ENCODE peak calls at places on chromosome 11, in four cellular contexts. B, N, T and G are unnamed samples.

GRCh38 chr11:70569996-70570692 is 171.8 kb downstream of the CTTN start:
- DNase-seq in B (no peak), N (no peak), T (no peak), G (no peak)

GRCh38 chr11:78562398-78562797 is 12.3 kb downstream of the NARS2 start:
- DNase-seq in B (no peak), N (peak; percentile 58), T (peak; percentile 75), G (peak; percentile 77)

GRCh38 chr11:57434640-57435546 is 8.0 kb upstream of the SLC43A3 start:
- DNase-seq in B (peak; percentile 88), N (no peak), T (peak; percentile 97), G (peak; percentile 97)

GRCh38 chr11:8056810-8057463 is 24.1 kb upstream of the TUB start:
- DNase-seq in B (peak; percentile 53), N (peak; percentile 42), T (peak; percentile 68), G (peak; percentile 92)

GRCh38 chr11:97471480-97471879 is 1081.7 kb downstream of the JRKL start:
- DNase-seq in B (no peak), N (no peak), T (no peak), G (no peak)

GRCh38 chr11:134667505-134667904 is 255.5 kb upstream of the B3GAT1 start:
- DNase-seq in B (no peak), N (no peak), T (no peak), G (no peak)

GRCh38 chr11:12769834-12770345 is 95.7 kb downstream of the TEAD1 start:
- DNase-seq in B (peak; percentile 77), N (peak; percentile 90), T (peak; percentile 75), G (peak; percentile 89)

GRCh38 chr11:12139144-12139881 is 28.9 kb downstream of the MICAL2 start:
- DNase-seq in B (peak; percentile 88), N (no peak), T (peak; percentile 94), G (peak; percentile 94)

GRCh38 chr11:123718075-123718868 is 23.2 kb downstream of the ZNF202 start:
- DNase-seq in B (no peak), N (no peak), T (no peak), G (peak; percentile 7)

GRCh38 chr11:47606731-47607130 is 12.5 kb upstream of the C1QTNF4 start:
- DNase-seq in B (peak; percentile 31), N (no peak), T (peak; percentile 24), G (peak; percentile 55)

GRCh38 chr11:106178361-106178760 is 100.9 kb downstream of the AASDHPPT start:
- DNase-seq in B (no peak), N (no peak), T (no peak), G (no peak)

GRCh38 chr11:82703226-82703625 is 30.4 kb downstream of the FAM181B start:
- DNase-seq in B (no peak), N (no peak), T (no peak), G (no peak)

GRCh38 chr11:82701847-82702520 is 31.7 kb downstream of the FAM181B start:
- DNase-seq in B (peak; percentile 1), N (no peak), T (peak; percentile 16), G (peak; percentile 55)

GRCh38 chr11:79290766-79291165 is 150.1 kb downstream of the TENM4 start:
- DNase-seq in B (no peak), N (no peak), T (no peak), G (no peak)

GRCh38 chr11:68446046-68446725 is 14.4 kb upstream of the PPP6R3 start:
- DNase-seq in B (no peak), N (no peak), T (no peak), G (no peak)

GRCh38 chr11:93887111-93887510 is 36.7 kb upstream of the VSTM5 start:
- DNase-seq in B (no peak), N (no peak), T (no peak), G (no peak)

GRCh38 chr11:69518081-69518950 is 36.9 kb downstream of the LINC01488 start:
- DNase-seq in B (peak; percentile 74), N (no peak), T (peak; percentile 94), G (peak; percentile 98)

GRCh38 chr11:68342459-68343158 is 30.2 kb downstream of the LRP5 start:
- DNase-seq in B (no peak), N (no peak), T (no peak), G (no peak)

GRCh38 chr11:82906236-82906635 is 4.7 kb downstream of the DDIAS start:
- DNase-seq in B (no peak), N (no peak), T (peak; percentile 43), G (peak; percentile 57)

GRCh38 chr11:35170503-35170902 is 31.5 kb downstream of the CD44 start:
- DNase-seq in B (no peak), N (no peak), T (no peak), G (no peak)

GRCh38 chr11:65058012-65058411 is 341 bp downstream of the NAALADL1 start:
- DNase-seq in B (no peak), N (no peak), T (no peak), G (no peak)

GRCh38 chr11:120606116-120607010 is 94.8 kb downstream of the GRIK4 start:
- DNase-seq in B (no peak), N (no peak), T (no peak), G (no peak)

GRCh38 chr11:26229270-26229669 is 102.7 kb upstream of the ANO3 start:
- DNase-seq in B (peak; percentile 87), N (no peak), T (peak; percentile 98), G (peak; percentile 95)

GRCh38 chr11:43393765-43394355 is 35.1 kb downstream of the TTC17 start:
- DNase-seq in B (no peak), N (no peak), T (peak; percentile 24), G (peak; percentile 31)

GRCh38 chr11:56885182-56885581 is 103.5 kb upstream of the OR5AK2 start:
- DNase-seq in B (no peak), N (no peak), T (no peak), G (no peak)

GRCh38 chr11:64863381-64864060 is 14.9 kb downstream of the EHD1 start:
- DNase-seq in B (no peak), N (no peak), T (no peak), G (no peak)

GRCh38 chr11:109971184-109971523 is 122.0 kb upstream of the ZC3H12C start:
- DNase-seq in B (peak; percentile 87), N (no peak), T (peak; percentile 84), G (peak; percentile 89)

GRCh38 chr11:106828976-106829375 is 189.3 kb downstream of the GUCY1A2 start:
- DNase-seq in B (no peak), N (peak; percentile 80), T (no peak), G (no peak)

GRCh38 chr11:68408512-68408911 is 52.0 kb upstream of the PPP6R3 start:
- DNase-seq in B (no peak), N (no peak), T (no peak), G (no peak)

GRCh38 chr11:74446445-74446844 is 20.9 kb downstream of the KCNE3 start:
- DNase-seq in B (no peak), N (no peak), T (no peak), G (no peak)

GRCh38 chr11:95459268-95460040 is 228.5 kb upstream of the SESN3 start:
- DNase-seq in B (no peak), N (peak; percentile 88), T (no peak), G (peak; percentile 87)

GRCh38 chr11:65921876-65922275 is 2.6 kb downstream of the DRAP1 start:
- DNase-seq in B (no peak), N (no peak), T (no peak), G (no peak)

DNA sequence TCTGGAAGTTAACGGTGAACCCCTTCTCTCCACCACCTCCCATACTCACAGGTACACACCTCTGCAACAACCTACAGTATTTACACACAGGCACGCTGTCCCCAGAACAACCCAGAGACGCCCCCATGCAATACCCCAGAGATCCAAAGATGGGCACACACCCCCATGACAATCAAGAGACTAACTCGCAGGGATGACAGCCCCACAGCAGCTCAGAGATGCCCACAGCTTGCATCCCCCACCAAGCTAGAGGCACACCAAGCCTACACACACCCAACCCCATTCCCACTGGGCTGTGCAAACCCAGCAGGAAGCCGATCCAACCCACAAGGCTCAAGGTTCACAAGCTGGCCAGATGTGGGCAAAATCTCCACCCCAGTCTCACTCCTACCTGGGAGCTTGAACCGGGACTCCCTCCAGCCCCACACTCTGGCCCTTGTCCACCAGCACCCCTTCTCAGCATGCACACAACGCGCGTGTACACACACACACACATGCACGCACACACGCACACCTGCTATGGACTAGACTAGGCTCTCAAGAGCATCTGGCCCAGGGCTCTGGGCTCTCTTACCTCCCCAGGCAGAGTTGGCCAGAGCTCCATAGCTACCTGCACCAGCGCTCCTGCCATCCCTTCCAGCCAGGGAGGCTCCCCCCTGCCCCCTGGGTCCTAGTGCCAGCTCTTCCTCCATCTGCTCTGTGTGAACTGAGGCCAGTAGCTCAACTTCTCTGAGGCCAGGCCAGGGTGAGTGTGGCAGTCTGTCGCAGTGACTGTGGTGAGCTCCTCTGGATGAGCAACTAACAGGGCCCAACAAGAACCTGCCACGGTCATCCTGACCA is 11.5 kb downstream of the STARD10 start:
- DNase-seq in B (no peak), N (no peak), T (no peak), G (no peak)
- H3K4me3 ChIP-seq in B (peak overlapping the region; percentile 50), N (peak overlapping the region; percentile 32), T (peak overlapping the region; percentile 39), G (peak overlapping the region; percentile 23)

GRCh38 chr11:1335264-1335810 is 25.9 kb upstream of the TOLLIP start:
- DNase-seq in B (no peak), N (no peak), T (no peak), G (no peak)
- H3K4me3 ChIP-seq in B (peak overlapping the region; percentile 50), N (no peak overlapping the region), T (no peak overlapping the region), G (no peak overlapping the region)

GRCh38 chr11:129416080-129416820 is 40.6 kb downstream of the BARX2 start:
- DNase-seq in B (no peak), N (no peak), T (no peak), G (no peak)
- H3K4me3 ChIP-seq in B (no peak overlapping the region), N (no peak overlapping the region), T (no peak overlapping the region), G (no peak overlapping the region)

DNA sequence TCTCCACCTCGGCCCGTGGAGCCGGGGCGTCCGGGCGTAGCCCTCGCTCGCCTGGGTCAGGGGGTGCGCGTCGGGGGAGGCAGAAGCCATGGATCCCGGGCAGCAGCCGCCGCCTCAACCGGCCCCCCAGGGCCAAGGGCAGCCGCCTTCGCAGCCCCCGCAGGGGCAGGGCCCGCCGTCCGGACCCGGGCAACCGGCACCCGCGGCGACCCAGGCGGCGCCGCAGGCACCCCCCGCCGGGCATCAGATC is 439 bp downstream of the YAP1 start:
- DNase-seq in B (no peak), N (no peak), T (no peak), G (no peak)
- H3K4me3 ChIP-seq in B (peak overlapping the region; percentile 80), N (peak overlapping the region; percentile 90), T (peak overlapping the region; percentile 89), G (peak overlapping the region; percentile 84)

GRCh38 chr11:62400281-62400680 is 18.6 kb upstream of the SCGB1A1 start:
- DNase-seq in B (no peak), N (no peak), T (no peak), G (no peak)
- H3K4me3 ChIP-seq in B (no peak overlapping the region), N (no peak overlapping the region), T (no peak overlapping the region), G (no peak overlapping the region)

GRCh38 chr11:125166903-125167291 is 2.3 kb downstream of the PKNOX2 start:
- DNase-seq in B (no peak), N (no peak), T (no peak), G (no peak)

GRCh38 chr11:125165664-125166346 is 1.3 kb downstream of the PKNOX2 start:
- DNase-seq in B (no peak), N (no peak), T (peak; percentile 33), G (peak; percentile 43)

GRCh38 chr11:125165111-125165663 is 636 bp downstream of the PKNOX2 start:
- DNase-seq in B (no peak), N (no peak), T (peak; percentile 24), G (peak; percentile 51)

GRCh38 chr11:125167292-125167953 is 2.9 kb downstream of the PKNOX2 start:
- DNase-seq in B (no peak), N (no peak), T (peak; percentile 25), G (peak; percentile 37)

GRCh38 chr11:125166347-125166841 is 1.8 kb downstream of the PKNOX2 start:
- DNase-seq in B (no peak), N (no peak), T (no peak), G (peak; percentile 44)
- H3K4me3 ChIP-seq in B (peak overlapping the region; percentile 74), N (peak overlapping the region; percentile 60), T (peak overlapping the region; percentile 65), G (peak overlapping the region; percentile 65)